ENCODE peak calls at places on chromosomes 7 and 10, in nine cellular contexts. Q, P, E, W, C, K, D, U and L are unnamed samples.

GRCh38 chr10:36450385-36450784 is 675.0 kb upstream of the ANKRD30A start:
- DNase-seq in D (no peak), U (no peak), W (no peak), P (no peak), C (no peak), Q (no peak), K (no peak), E (peak; percentile 83), L (no peak)

GRCh38 chr7:84953294-84953693 is 233.6 kb downstream of the SEMA3D start:
- DNase-seq in C (no peak), K (no peak), P (no peak), D (no peak), Q (no peak), U (no peak), W (no peak), E (no peak), L (no peak)

GRCh38 chr7:155819186-155819585 is 6.9 kb upstream of the SHH start:
- DNase-seq in W (no peak), C (no peak), Q (no peak), K (no peak), P (no peak), U (no peak), E (no peak), D (no peak), L (no peak)

GRCh38 chr7:75756340-75757297 is 15.4 kb downstream of the CCL26 start:
- DNase-seq in W (peak; percentile 70), Q (peak; percentile 37), P (no peak), K (peak; percentile 39), E (peak; percentile 53), D (no peak), C (peak; percentile 42), U (no peak), L (no peak)

GRCh38 chr10:62352356-62352963 is 21.7 kb upstream of the ZNF365 start:
- DNase-seq in Q (no peak), D (no peak), P (no peak), W (no peak), K (no peak), U (no peak), E (peak; percentile 52), C (no peak), L (no peak)

GRCh38 chr7:45598697-45599520 is 24.7 kb downstream of the ADCY1 start:
- DNase-seq in U (no peak), C (peak; percentile 7), K (no peak), P (no peak), D (no peak), E (no peak), W (no peak), Q (no peak), L (no peak)

GRCh38 chr10:125121003-125121402 is 39.4 kb downstream of the CTBP2 start:
- DNase-seq in C (no peak), U (no peak), Q (no peak), D (no peak), P (no peak), K (no peak), E (no peak), W (no peak), L (no peak)

GRCh38 chr7:75611557-75612178 is 119.5 kb downstream of the SPDYE5 start:
- DNase-seq in K (peak; percentile 49), E (no peak), U (no peak), D (peak; percentile 85), W (peak; percentile 86), C (peak; percentile 86), Q (peak; percentile 34), P (peak; percentile 73), L (no peak)

GRCh38 chr10:71323407-71323806 is 4.3 kb downstream of the SLC29A3 start:
- DNase-seq in K (no peak), P (no peak), U (no peak), C (no peak), E (peak; percentile 33), D (no peak), W (peak; percentile 35), Q (no peak), L (no peak)

GRCh38 chr7:133528796-133529195 is 275.9 kb downstream of the EXOC4 start:
- DNase-seq in P (no peak), K (no peak), C (no peak), U (no peak), D (no peak), W (no peak), E (no peak), Q (no peak), L (no peak)

GRCh38 chr10:132637477-132638129 is 100.0 kb downstream of the INPP5A start:
- DNase-seq in U (peak; percentile 89), E (peak; percentile 73), Q (peak; percentile 37), D (no peak), K (peak; percentile 8), C (no peak), P (peak; percentile 5), W (peak; percentile 59), L (peak; percentile 4)

GRCh38 chr10:380313-380955 is 245.2 kb downstream of the ZMYND11 start:
- DNase-seq in Q (no peak), K (no peak), U (no peak), D (no peak), P (no peak), C (peak; percentile 5), W (no peak), E (peak; percentile 19), L (no peak)

GRCh38 chr7:132400667-132401142 is 175.6 kb downstream of the PLXNA4 start:
- DNase-seq in C (no peak), W (no peak), Q (no peak), D (peak; percentile 53), K (no peak), E (no peak), U (no peak), P (no peak), L (no peak)

GRCh38 chr7:86911703-86912102 is 147.8 kb downstream of the ELAPOR2 start:
- DNase-seq in P (no peak), Q (no peak), D (no peak), U (no peak), W (peak; percentile 3), C (no peak), E (no peak), K (no peak), L (no peak)

GRCh38 chr7:86918245-86918644 is 141.2 kb downstream of the ELAPOR2 start:
- DNase-seq in Q (no peak), D (no peak), P (no peak), C (no peak), U (no peak), E (no peak), K (no peak), W (no peak), L (no peak)

GRCh38 chr7:86916277-86916825 is 143.1 kb downstream of the ELAPOR2 start:
- DNase-seq in D (no peak), K (no peak), Q (no peak), W (no peak), C (no peak), P (no peak), E (no peak), U (no peak), L (no peak)

GRCh38 chr7:86913709-86914108 is 145.7 kb downstream of the ELAPOR2 start:
- DNase-seq in U (no peak), E (peak; percentile 3), C (no peak), P (no peak), D (no peak), W (no peak), K (no peak), Q (no peak), L (no peak)

DNA sequence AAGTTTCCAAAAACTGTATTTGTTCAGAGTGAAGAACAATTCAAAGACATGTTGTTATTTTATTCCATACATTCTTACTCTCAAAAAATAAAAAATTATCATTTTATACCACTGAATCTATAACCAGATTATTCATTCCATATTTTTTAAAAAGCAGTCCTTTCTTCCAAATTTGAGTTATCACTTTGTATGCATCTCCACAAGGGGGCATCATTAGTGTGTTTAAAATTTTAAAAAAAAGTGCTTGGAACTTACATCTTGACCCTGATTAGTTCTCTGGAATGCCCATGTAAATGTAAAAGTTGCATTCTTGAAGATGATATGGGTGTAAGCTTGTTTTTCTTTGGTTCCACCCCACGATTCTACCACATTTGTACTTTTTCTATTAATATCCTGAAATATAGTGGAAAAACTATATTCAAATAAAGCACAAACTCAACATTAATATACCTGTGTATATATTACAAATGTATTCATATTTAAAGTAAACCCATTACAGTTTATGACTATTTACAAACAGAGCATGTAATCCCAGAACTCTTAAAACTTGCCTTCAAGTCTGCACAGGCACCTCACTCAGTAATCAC is 144.9 kb downstream of the ELAPOR2 start:
- DNase-seq in E (peak; percentile 7), P (no peak), D (no peak), K (no peak), U (no peak), Q (no peak), C (no peak), W (peak; percentile 10), L (no peak)
- TF ChIP-seq CTCF in E (peak; percentile 42), P (peak; percentile 45), D (peak; percentile 23), K (peak; percentile 58), U (no peak), Q (peak; percentile 86), C (no peak), W (peak; percentile 25), L (no peak)

GRCh38 chr10:77431209-77431611 is 206.4 kb downstream of the KCNMA1 start:
- DNase-seq in K (peak; percentile 25), E (no peak), D (no peak), W (peak; percentile 53), C (no peak), P (no peak), U (no peak), Q (no peak), L (no peak)
- TF ChIP-seq CTCF in K (no peak), E (peak; percentile 1), D (no peak), W (peak; percentile 3), C (no peak), P (no peak), U (no peak), Q (no peak), L (no peak)

DNA sequence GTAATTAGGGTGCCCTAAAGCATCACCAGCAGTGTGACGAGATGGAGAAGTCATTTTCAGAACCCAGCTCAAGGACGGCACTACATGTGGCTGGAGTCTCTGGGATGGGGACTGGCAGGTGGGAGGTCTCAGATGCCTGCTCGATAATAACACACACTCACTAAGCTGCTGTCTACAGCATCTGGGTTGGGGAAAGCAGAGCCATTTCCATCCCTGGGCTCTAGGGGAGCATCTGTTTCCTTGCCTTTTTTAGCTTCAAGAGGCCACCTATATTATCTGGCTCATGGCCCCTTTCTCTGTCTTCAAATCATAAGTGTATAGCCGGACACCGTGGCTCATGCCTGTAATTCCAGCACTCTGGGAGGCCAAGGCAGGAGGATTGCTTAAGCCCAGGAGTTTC is 79.6 kb downstream of the SH3PXD2A start:
- DNase-seq in C (no peak), U (no peak), K (no peak), D (no peak), W (no peak), Q (no peak), P (no peak), E (no peak), L (no peak)
- TF ChIP-seq CTCF in C (no peak), U (no peak), K (no peak), D (no peak), W (no peak), Q (no peak), P (no peak), E (no peak), L (no peak)

DNA sequence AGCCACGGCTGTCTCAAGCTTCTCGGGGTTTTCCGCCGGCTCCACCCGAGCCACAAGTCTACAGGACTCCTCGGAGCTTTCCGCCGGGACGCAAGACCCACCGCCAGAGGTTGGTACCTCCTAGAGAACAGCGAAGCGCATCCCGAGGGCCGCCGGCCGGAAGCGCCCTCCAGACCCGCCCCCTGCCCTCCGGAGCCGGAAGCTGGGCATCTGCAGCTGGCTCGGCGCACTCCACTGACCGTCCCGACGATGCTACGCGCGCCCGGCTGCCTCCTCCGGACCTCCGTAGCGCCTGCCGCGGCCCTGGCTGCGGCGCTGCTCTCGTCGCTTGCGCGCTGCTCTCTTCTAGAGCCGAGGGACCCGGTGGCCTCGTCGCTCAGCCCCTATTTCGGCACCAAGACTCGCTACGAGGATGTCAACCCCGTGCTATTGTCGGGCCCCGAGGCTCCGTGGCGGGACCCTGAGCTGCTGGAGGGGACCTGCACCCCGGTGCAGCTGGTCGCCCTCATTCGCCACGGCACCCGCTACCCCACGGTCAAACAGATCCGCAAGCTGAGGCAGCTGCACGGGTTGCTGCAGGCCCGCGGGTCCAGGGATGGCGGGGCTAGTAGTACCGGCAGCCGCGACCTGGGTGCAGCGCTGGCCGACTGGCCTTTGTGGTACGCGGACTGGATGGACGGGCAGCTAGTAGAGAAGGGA is at the start of gene MINPP1:
- DNase-seq in W (peak; percentile 74), P (peak; percentile 86), K (peak; percentile 93), E (peak; percentile 84), D (peak; percentile 80), U (peak; percentile 88), C (peak; percentile 76), Q (peak; percentile 82), L (peak; percentile 45)
- TF ChIP-seq CTCF in W (no peak), P (no peak), K (no peak), E (no peak), D (no peak), U (no peak), C (no peak), Q (no peak), L (no peak)